ENCODE peak calls at places on chromosome 4, in five cellular contexts. T, R, K, J and O are unnamed samples.

GRCh38 chr4:58247792-58248191 is 1137.6 kb upstream of the IGFBP7 start:
- DNase-seq in T (no peak), R (no peak), K (no peak), J (no peak), O (no peak)

GRCh38 chr4:152937535-152938236 is 1.6 kb downstream of the FHDC1 start:
- DNase-seq in T (peak; percentile 44), R (no peak), K (no peak), J (peak; percentile 52), O (peak; percentile 41)

GRCh38 chr4:73187325-73187724 is 71.3 kb downstream of the ANKRD17 start:
- DNase-seq in T (peak; percentile 35), R (no peak), K (no peak), J (no peak), O (no peak)

GRCh38 chr4:54082168-54082567 is 17.8 kb upstream of the CHIC2 start:
- DNase-seq in T (peak; percentile 99), R (no peak), K (no peak), J (no peak), O (peak; percentile 57)

GRCh38 chr4:68390205-68390604 is 40.3 kb upstream of the YTHDC1 start:
- DNase-seq in T (no peak), R (no peak), K (no peak), J (no peak), O (no peak)

GRCh38 chr4:6560416-6561172 is 14.4 kb upstream of the MAN2B2 start:
- DNase-seq in T (peak; percentile 63), R (no peak), K (no peak), J (no peak), O (no peak)

GRCh38 chr4:60729194-60729593 is 470.9 kb upstream of the ADGRL3 start:
- DNase-seq in T (peak; percentile 52), R (no peak), K (no peak), J (no peak), O (no peak)

GRCh38 chr4:41509411-41510008 is 28.4 kb upstream of the LIMCH1 start:
- DNase-seq in T (peak; percentile 28), R (no peak), K (no peak), J (no peak), O (no peak)

GRCh38 chr4:109472343-109472761 is 38.7 kb downstream of the SEC24B start:
- DNase-seq in T (peak; percentile 47), R (no peak), K (no peak), J (no peak), O (no peak)

GRCh38 chr4:94591289-94591688 is 139.5 kb downstream of the PDLIM5 start:
- DNase-seq in T (no peak), R (no peak), K (no peak), J (no peak), O (no peak)

GRCh38 chr4:158033416-158033863 is 139.4 kb downstream of the GASK1B start:
- DNase-seq in T (no peak), R (no peak), K (no peak), J (no peak), O (no peak)

GRCh38 chr4:52873861-52874343 is 11.8 kb downstream of the RASL11B start:
- DNase-seq in T (no peak), R (no peak), K (no peak), J (no peak), O (peak; percentile 15)

GRCh38 chr4:30828290-30828926 is 108.2 kb downstream of the PCDH7 start:
- DNase-seq in T (peak; percentile 28), R (no peak), K (no peak), J (no peak), O (no peak)

GRCh38 chr4:150209140-150209829 is 131.0 kb downstream of the DCLK2 start:
- DNase-seq in T (peak; percentile 61), R (no peak), K (peak; percentile 56), J (no peak), O (peak; percentile 69)

GRCh38 chr4:138576684-138577083 is 334.5 kb upstream of the SLC7A11 start:
- DNase-seq in T (peak; percentile 56), R (no peak), K (no peak), J (no peak), O (no peak)

GRCh38 chr4:109864134-109864533 is 16.2 kb downstream of the LRIT3 start:
- DNase-seq in T (no peak), R (no peak), K (no peak), J (no peak), O (no peak)

GRCh38 chr4:168882650-168883233 is 127.3 kb downstream of the CBR4 start:
- DNase-seq in T (peak; percentile 71), R (no peak), K (no peak), J (no peak), O (no peak)